ENCODE peak calls at places on chromosomes 5 and 9, in six cellular contexts. V is gastrocnemius medialis, L is spleen, Q is ovary, G is AG10803, C is fibroblast of pulmonary artery. X is an unnamed sample.

GRCh38 chr5:83957188-83957587 is 236.5 kb upstream of the HAPLN1 start:
- DNase-seq in V (no peak), L (no peak), Q (no peak), G (no peak), C (no peak), X (no peak)

GRCh38 chr9:81237565-81238231 is 451.6 kb downstream of the TLE1 start:
- DNase-seq in V (no peak), L (no peak), Q (no peak), G (no peak), C (no peak), X (no peak)

GRCh38 chr9:22401671-22402070 is 45.0 kb upstream of the DMRTA1 start:
- DNase-seq in V (no peak), L (no peak), Q (no peak), G (no peak), C (no peak), X (no peak)

GRCh38 chr5:75552764-75553163 is 41.1 kb downstream of the POLK start:
- DNase-seq in V (no peak), L (no peak), Q (no peak), G (no peak), C (no peak), X (no peak)

GRCh38 chr9:37037137-37037743 is 3.2 kb upstream of the PAX5 start:
- DNase-seq in V (no peak), L (peak), Q (no peak), G (no peak), C (no peak), X (no peak)

GRCh38 chr9:98087420-98088354 is 31.2 kb downstream of the NANS start:
- DNase-seq in V (no peak), L (peak), Q (peak), G (peak), C (peak), X (peak)

GRCh38 chr5:151721087-151721646 is 34.5 kb upstream of the SPARC start:
- DNase-seq in V (no peak), L (no peak), Q (no peak), G (no peak), C (no peak), X (no peak)

GRCh38 chr5:72598461-72599433 is 91.5 kb upstream of the ZNF366 start:
- DNase-seq in V (no peak), L (peak), Q (no peak), G (peak), C (peak), X (peak)

GRCh38 chr9:134913041-134913712 is 4.5 kb downstream of the FCN1 start:
- DNase-seq in V (no peak), L (no peak), Q (no peak), G (no peak), C (no peak), X (no peak)

GRCh38 chr5:33588654-33589372 is 148.0 kb downstream of the TARS1 start:
- DNase-seq in V (no peak), L (no peak), Q (no peak), G (no peak), C (no peak), X (no peak)

GRCh38 chr5:55544341-55544740 is 9.6 kb upstream of the PLPP1 start:
- DNase-seq in V (no peak), L (no peak), Q (no peak), G (peak), C (no peak), X (peak)

GRCh38 chr5:45109636-45110035 is 300.9 kb downstream of the MRPS30 start:
- DNase-seq in V (no peak), L (no peak), Q (no peak), G (no peak), C (no peak), X (no peak)

GRCh38 chr5:180301253-180301652 is 9.4 kb upstream of the MAPK9 start:
- DNase-seq in V (no peak), L (no peak), Q (no peak), G (no peak), C (no peak), X (no peak)

GRCh38 chr5:63500242-63500641 is 462.0 kb downstream of the HTR1A start:
- DNase-seq in V (no peak), L (no peak), Q (no peak), G (no peak), C (no peak), X (no peak)

GRCh38 chr9:99823392-99824377 is 2.0 kb downstream of the NR4A3 start:
- DNase-seq in V (no peak), L (peak), Q (peak), G (peak), C (peak), X (peak)

GRCh38 chr9:22131817-22132216 is 122.7 kb upstream of the CDKN2B start:
- DNase-seq in V (no peak), L (no peak), Q (no peak), G (no peak), C (no peak), X (no peak)

GRCh38 chr9:99465231-99465891 is 243.3 kb downstream of the SEC61B start:
- DNase-seq in V (no peak), L (no peak), Q (no peak), G (peak), C (no peak), X (no peak)

GRCh38 chr9:87834357-87834756 is 48.3 kb upstream of the SPATA31E1 start:
- DNase-seq in V (no peak), L (no peak), Q (no peak), G (no peak), C (no peak), X (no peak)

GRCh38 chr5:142915840-142916424 is 145.8 kb downstream of the ARHGAP26 start:
- DNase-seq in V (no peak), L (no peak), Q (no peak), G (no peak), C (peak), X (peak)

GRCh38 chr9:4796988-4797956 is 4.5 kb downstream of the RCL1 start:
- DNase-seq in V (no peak), L (no peak), Q (no peak), G (peak), C (peak), X (peak)

GRCh38 chr5:88833371-88834107 is 49.4 kb downstream of the MEF2C start:
- DNase-seq in V (no peak), L (peak), Q (peak), G (peak), C (peak), X (peak)

GRCh38 chr5:139808481-139809330 is 13.1 kb downstream of the PSD2 start:
- DNase-seq in V (no peak), L (peak), Q (no peak), G (peak), C (peak), X (peak)

GRCh38 chr5:142871880-142872200 is 101.7 kb downstream of the ARHGAP26 start:
- DNase-seq in V (no peak), L (peak), Q (peak), G (no peak), C (peak), X (peak)

GRCh38 chr5:83972236-83972635 is 251.6 kb upstream of the HAPLN1 start:
- DNase-seq in V (no peak), L (no peak), Q (no peak), G (no peak), C (no peak), X (no peak)

DNA sequence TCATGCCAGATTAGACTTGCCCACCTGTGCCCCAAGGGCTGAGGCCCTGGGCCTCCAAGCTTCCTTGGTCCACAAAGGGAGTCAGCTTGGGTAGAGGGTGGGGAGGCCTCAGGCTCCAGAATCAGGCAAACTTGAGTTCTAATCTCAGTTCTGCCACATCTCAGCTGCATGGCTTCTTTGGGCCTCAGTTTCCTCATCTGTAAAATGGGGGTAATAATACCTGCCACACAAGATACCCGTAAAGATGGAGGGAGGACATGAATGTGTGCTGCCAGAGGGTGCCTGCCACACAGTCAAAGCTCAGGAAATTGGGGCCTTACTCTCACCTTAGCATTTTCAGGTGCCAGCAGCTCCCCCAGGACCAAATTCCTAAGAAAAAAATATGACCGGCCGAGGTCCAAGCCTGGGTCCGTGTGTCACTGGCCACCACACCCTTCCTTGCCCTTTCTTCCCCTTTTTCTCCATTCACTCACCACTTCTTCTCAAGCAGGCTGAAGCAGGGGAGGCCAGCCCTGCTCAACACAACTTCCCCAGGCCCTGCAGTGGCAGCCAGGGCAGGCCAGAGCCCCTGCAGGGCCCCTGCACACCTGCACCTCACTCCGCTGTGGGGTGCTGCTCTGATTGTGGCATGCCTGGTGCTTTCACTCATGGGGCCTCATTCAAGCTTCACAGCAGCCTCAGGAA is 3.8 kb downstream of the RGS14 start:
- DNase-seq in V (no peak), L (peak), Q (no peak), G (no peak), C (no peak), X (no peak)
- H3K4me3 ChIP-seq in V (no peak), L (no peak), Q (no peak), G (no peak), C (no peak), X (no peak)

GRCh38 chr5:165457854-165458481 is 1952.5 kb downstream of the MAT2B start:
- DNase-seq in V (no peak), L (no peak), Q (no peak), G (no peak), C (peak), X (peak)
- TF ChIP-seq CTCF in V (no peak), L (no peak), Q (no peak), G (peak), C (peak), X (peak)

GRCh38 chr5:159332800-159333563 is 2.7 kb upstream of the IL12B start:
- DNase-seq in V (no peak), L (no peak), Q (no peak), G (no peak), C (no peak), X (no peak)

GRCh38 chr5:159331099-159331973 is 1.0 kb upstream of the IL12B start:
- DNase-seq in V (peak), L (peak), Q (peak), G (peak), C (peak), X (peak)

GRCh38 chr5:159324986-159325385 is 5.3 kb downstream of the IL12B start:
- DNase-seq in V (no peak), L (no peak), Q (no peak), G (peak), C (no peak), X (no peak)

GRCh38 chr5:159324097-159324760 is 6.1 kb downstream of the IL12B start:
- DNase-seq in V (no peak), L (no peak), Q (no peak), G (peak), C (no peak), X (peak)

GRCh38 chr5:159330131-159330530 is at the start of gene IL12B:
- DNase-seq in V (no peak), L (no peak), Q (no peak), G (peak), C (peak), X (peak)
- H3K4me3 ChIP-seq in V (peak), L (peak), Q (no peak), G (peak), C (peak), X (peak)

GRCh38 chr5:111461261-111461671 is 51.1 kb downstream of the STARD4 start:
- DNase-seq in V (no peak), L (no peak), Q (no peak), G (no peak), C (peak), X (peak)
- TF ChIP-seq CTCF in V (no peak), L (no peak), Q (no peak), G (peak), C (peak), X (no peak)

GRCh38 chr5:79173626-79174025 is 62.0 kb downstream of the BHMT start:
- DNase-seq in V (no peak), L (no peak), Q (no peak), G (no peak), C (no peak), X (no peak)
- H3K4me3 ChIP-seq in V (no peak), L (no peak), Q (no peak), G (no peak), C (no peak), X (no peak)

DNA sequence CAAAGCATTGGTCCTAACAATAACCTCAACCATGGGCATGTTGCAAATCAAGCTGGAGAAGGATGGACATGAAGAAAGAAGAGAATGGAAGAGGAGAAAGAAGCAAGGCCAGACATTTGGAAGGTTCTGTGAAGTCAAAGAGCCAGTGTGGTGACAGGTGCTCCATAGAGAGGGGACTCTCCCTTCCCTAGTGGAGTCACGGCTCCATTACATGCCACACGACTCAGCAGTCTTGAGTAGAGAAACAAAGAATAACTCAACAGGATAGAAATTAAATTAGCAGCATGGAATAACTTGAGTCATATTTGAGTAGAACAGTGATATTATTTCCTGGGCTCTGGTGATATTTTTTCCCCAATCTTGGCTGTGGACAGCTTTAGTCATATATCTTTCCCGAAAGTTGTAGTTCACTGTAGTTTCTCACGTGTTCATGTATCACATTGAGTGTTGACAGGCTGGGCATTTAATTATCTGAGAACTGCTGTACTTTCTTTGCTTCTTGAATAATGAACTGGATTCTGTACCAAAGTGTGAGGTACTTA is 149.7 kb upstream of the EFNA5 start:
- DNase-seq in V (no peak), L (no peak), Q (no peak), G (peak), C (no peak), X (peak)
- TF ChIP-seq CTCF in V (no peak), L (no peak), Q (no peak), G (no peak), C (no peak), X (no peak)

GRCh38 chr9:92295827-92296258 is 2.3 kb upstream of the IARS1 start:
- DNase-seq in V (no peak), L (no peak), Q (no peak), G (peak), C (no peak), X (no peak)

GRCh38 chr9:92295240-92295790 is 1.8 kb upstream of the IARS1 start:
- DNase-seq in V (no peak), L (no peak), Q (no peak), G (no peak), C (no peak), X (no peak)

GRCh38 chr9:92299116-92299515 is 5.6 kb upstream of the IARS1 start:
- DNase-seq in V (no peak), L (no peak), Q (no peak), G (no peak), C (no peak), X (no peak)

GRCh38 chr9:92300935-92301334 is 7.4 kb upstream of the IARS1 start:
- DNase-seq in V (no peak), L (no peak), Q (no peak), G (no peak), C (no peak), X (no peak)

GRCh38 chr9:92298036-92298435 is 4.5 kb upstream of the IARS1 start:
- DNase-seq in V (peak), L (no peak), Q (no peak), G (no peak), C (no peak), X (no peak)
- H3K4me3 ChIP-seq in V (no peak), L (no peak), Q (no peak), G (no peak), C (no peak), X (no peak)

GRCh38 chr5:2110137-2110933 is 227.6 kb upstream of the IRX4 start:
- DNase-seq in V (no peak), L (no peak), Q (no peak), G (no peak), C (no peak), X (no peak)
- TF ChIP-seq CTCF in V (no peak), L (no peak), Q (no peak), G (no peak), C (no peak), X (no peak)

GRCh38 chr5:5353681-5354080 is 68.8 kb upstream of the ICE1 start:
- DNase-seq in V (no peak), L (no peak), Q (no peak), G (no peak), C (no peak), X (no peak)

GRCh38 chr5:5348576-5348975 is 73.9 kb upstream of the ICE1 start:
- DNase-seq in V (no peak), L (no peak), Q (no peak), G (no peak), C (no peak), X (no peak)

GRCh38 chr5:5352675-5353074 is 69.8 kb upstream of the ICE1 start:
- DNase-seq in V (no peak), L (no peak), Q (no peak), G (no peak), C (no peak), X (no peak)

GRCh38 chr5:5350101-5350500 is 72.4 kb upstream of the ICE1 start:
- DNase-seq in V (no peak), L (no peak), Q (no peak), G (no peak), C (no peak), X (no peak)

GRCh38 chr5:5351288-5352089 is 71.0 kb upstream of the ICE1 start:
- DNase-seq in V (no peak), L (no peak), Q (no peak), G (peak), C (no peak), X (peak)
- H3K4me3 ChIP-seq in V (no peak), L (no peak), Q (no peak), G (no peak), C (no peak), X (no peak)

X was measured in cardiac fibroblast.